ENCODE peak calls at places on chromosomes 12 and 14, in ten cellular contexts. Z, X, R, L, N, C, U, B, O and G are unnamed samples.

GRCh38 chr12:102513272-102513671 is 32.9 kb upstream of the IGF1 start:
- DNase-seq in U (no peak), Z (no peak), C (no peak), B (no peak), R (no peak), L (no peak), N (no peak), O (no peak), X (no peak), G (no peak)

GRCh38 chr12:43428088-43428600 is 123.9 kb downstream of the ADAMTS20 start:
- DNase-seq in C (no peak), U (no peak), N (no peak), Z (no peak), R (no peak), X (no peak), B (no peak), O (no peak), L (no peak), G (no peak)

GRCh38 chr12:98059659-98060343 is 455.6 kb upstream of the TMPO start:
- DNase-seq in Z (no peak), L (no peak), N (no peak), C (no peak), B (no peak), X (no peak), R (no peak), U (no peak), O (no peak), G (no peak)

GRCh38 chr14:54116972-54117371 is 160.3 kb upstream of the BMP4 start:
- DNase-seq in N (no peak), B (no peak), Z (peak), R (no peak), L (no peak), X (no peak), C (no peak), O (no peak), U (no peak), G (no peak)

GRCh38 chr14:29993148-29993547 is 65.5 kb upstream of the PRKD1 start:
- DNase-seq in O (no peak), R (no peak), Z (no peak), N (no peak), U (no peak), X (no peak), B (no peak), L (no peak), C (no peak), G (no peak)

GRCh38 chr14:97456958-97457357 is 659.8 kb downstream of the VRK1 start:
- DNase-seq in O (no peak), N (no peak), C (no peak), Z (no peak), B (no peak), R (no peak), X (no peak), U (no peak), L (no peak), G (no peak)

GRCh38 chr14:58299665-58300202 is 1.4 kb downstream of the ARID4A start:
- DNase-seq in R (no peak), C (peak), X (no peak), B (no peak), N (no peak), U (no peak), Z (no peak), L (no peak), O (no peak), G (peak)

GRCh38 chr12:56205445-56205844 is 16.2 kb upstream of the SMARCC2 start:
- DNase-seq in U (no peak), X (no peak), N (no peak), O (no peak), Z (no peak), C (no peak), L (no peak), R (no peak), B (no peak), G (peak)

GRCh38 chr12:97404549-97404948 is 58.1 kb upstream of the RMST start:
- DNase-seq in N (no peak), Z (peak), L (peak), C (peak), X (peak), O (no peak), R (peak), U (no peak), B (no peak), G (peak)

GRCh38 chr12:70948976-70949336 is 28.4 kb upstream of the PTPRR start:
- DNase-seq in O (no peak), L (no peak), N (no peak), B (no peak), U (no peak), C (no peak), X (no peak), R (no peak), Z (no peak), G (no peak)

GRCh38 chr12:68932701-68933563 is at the start of gene CPM:
- DNase-seq in R (peak), L (peak), U (peak), O (no peak), Z (peak), B (peak), X (no peak), N (peak), C (peak), G (peak)

GRCh38 chr14:68788275-68789001 is 4.4 kb downstream of the ZFP36L1 start:
- DNase-seq in O (no peak), Z (no peak), C (no peak), L (no peak), R (no peak), N (no peak), X (no peak), B (peak), U (no peak), G (no peak)

GRCh38 chr12:125549836-125550235 is 484.6 kb downstream of the AACS start:
- DNase-seq in U (no peak), C (peak), X (no peak), Z (no peak), R (no peak), L (no peak), B (no peak), N (no peak), O (peak), G (peak)
- TF ChIP-seq POLR2A in U (no peak), C (no peak), X (no peak), Z (no peak), R (no peak), L (no peak), B (no peak), N (no peak), O (no peak), G (no peak)

DNA sequence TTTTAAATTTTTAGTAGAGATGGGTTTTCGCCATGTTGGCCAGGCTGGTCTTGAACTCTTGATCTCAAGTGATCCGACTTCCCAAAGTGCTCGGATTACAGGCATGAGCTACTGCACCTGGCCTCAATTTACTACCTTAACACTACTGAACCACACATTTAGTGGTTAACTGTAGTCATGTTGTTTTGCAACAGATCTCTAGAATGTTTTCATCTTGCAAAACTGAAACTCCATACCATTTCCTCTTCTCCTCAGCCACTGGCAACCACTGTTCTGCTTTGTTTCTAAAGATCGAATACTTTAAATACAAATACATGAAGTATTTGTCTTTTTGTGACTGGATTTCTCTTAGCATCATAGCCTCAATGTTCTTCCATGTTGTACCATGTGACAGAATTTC is 15.4 kb upstream of the SMCO2 start:
- DNase-seq in O (no peak), R (no peak), X (no peak), U (no peak), Z (no peak), B (no peak), N (no peak), L (no peak), C (peak), G (no peak)
- TF ChIP-seq POLR2A in O (no peak), R (no peak), X (no peak), U (no peak), Z (no peak), B (no peak), N (no peak), L (no peak), C (no peak), G (no peak)

GRCh38 chr12:128813392-128813791 is 10.4 kb downstream of the SLC15A4 start:
- DNase-seq in N (no peak), C (no peak), O (no peak), L (peak), Z (no peak), X (no peak), U (no peak), R (no peak), B (no peak), G (no peak)

GRCh38 chr12:128810182-128811127 is 13.3 kb downstream of the SLC15A4 start:
- DNase-seq in X (no peak), C (no peak), B (no peak), R (no peak), U (no peak), L (peak), N (no peak), Z (no peak), O (no peak), G (no peak)

GRCh38 chr12:128813883-128814282 is 9.9 kb downstream of the SLC15A4 start:
- DNase-seq in X (no peak), L (peak), B (no peak), N (no peak), U (no peak), R (no peak), C (no peak), Z (no peak), O (no peak), G (no peak)

GRCh38 chr12:128814411-128815261 is 9.1 kb downstream of the SLC15A4 start:
- DNase-seq in N (no peak), C (no peak), U (no peak), B (no peak), L (peak), Z (no peak), X (no peak), R (no peak), O (no peak), G (no peak)

GRCh38 chr12:128811806-128812205 is 12.0 kb downstream of the SLC15A4 start:
- DNase-seq in N (no peak), O (no peak), R (no peak), Z (no peak), U (no peak), L (no peak), B (no peak), X (no peak), C (no peak), G (no peak)
- TF ChIP-seq POLR2A in N (no peak), O (no peak), R (no peak), Z (no peak), U (no peak), L (no peak), B (no peak), X (no peak), C (no peak), G (no peak)

DNA sequence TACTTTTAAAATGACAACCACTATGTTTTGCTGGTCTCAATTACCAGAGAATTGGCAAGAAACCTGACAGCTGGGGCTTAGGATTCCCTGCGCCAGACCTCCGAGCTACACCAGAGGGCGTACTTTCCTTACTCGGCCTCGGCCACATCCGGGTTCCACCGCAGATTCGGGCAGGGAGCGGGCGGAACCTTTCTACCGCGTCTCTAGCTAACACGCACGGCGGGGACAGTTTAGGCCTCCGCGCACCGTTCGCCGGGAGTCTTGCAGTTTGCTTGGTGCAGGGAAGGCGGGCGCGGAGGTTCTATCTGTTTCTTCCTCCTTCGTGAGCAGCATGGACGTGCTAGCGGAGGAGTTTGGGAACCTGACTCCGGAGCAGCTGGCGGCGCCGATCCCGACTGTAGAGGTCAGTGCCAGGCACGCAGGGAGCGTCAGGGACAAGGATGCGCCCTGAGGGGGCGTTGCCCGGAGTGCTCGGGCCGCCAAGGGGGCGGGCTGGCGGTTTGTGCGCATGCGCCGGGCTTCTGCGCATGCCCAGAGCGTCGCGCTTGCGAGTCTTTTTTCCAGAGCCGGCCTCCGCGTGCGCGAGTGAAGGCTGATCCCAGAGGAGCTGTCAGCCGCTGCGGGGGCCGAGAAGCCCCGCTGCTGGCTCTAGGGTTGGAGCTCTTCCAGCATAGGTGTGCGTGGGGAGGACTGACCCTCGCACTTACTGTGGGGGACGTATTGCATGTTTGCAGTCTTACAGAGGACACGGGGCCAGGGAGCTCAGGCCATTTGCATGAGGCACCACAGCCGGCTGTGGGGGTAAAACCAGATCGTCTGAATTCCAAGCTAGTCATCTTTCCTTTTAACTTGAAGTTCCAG is at the start of gene POLR3B:
- DNase-seq in N (peak), B (peak), O (peak), U (peak), R (peak), C (peak), X (peak), Z (peak), L (peak), G (peak)
- TF ChIP-seq POLR2A in N (no peak), B (peak), O (peak), U (peak), R (peak), C (peak), X (peak), Z (peak), L (peak), G (peak)

GRCh38 chr12:125186471-125187147 is 121.4 kb downstream of the AACS start:
- DNase-seq in B (no peak), U (no peak), O (no peak), C (no peak), R (no peak), X (peak), N (no peak), Z (no peak), L (no peak), G (no peak)

GRCh38 chr12:125187148-125187733 is 122.0 kb downstream of the AACS start:
- DNase-seq in Z (no peak), X (no peak), O (no peak), R (no peak), L (no peak), C (no peak), B (no peak), U (no peak), N (no peak), G (no peak)

GRCh38 chr12:125184213-125184952 is 119.1 kb downstream of the AACS start:
- DNase-seq in R (no peak), L (peak), X (no peak), O (no peak), B (no peak), Z (no peak), C (no peak), N (peak), U (no peak), G (peak)

GRCh38 chr12:125185311-125185739 is 120.1 kb downstream of the AACS start:
- DNase-seq in U (no peak), N (no peak), O (no peak), B (no peak), C (no peak), Z (no peak), R (no peak), L (no peak), X (no peak), G (no peak)

GRCh38 chr12:125185740-125186470 is 120.7 kb downstream of the AACS start:
- DNase-seq in B (peak), C (peak), O (no peak), U (peak), N (no peak), L (peak), X (peak), R (peak), Z (peak), G (peak)
- TF ChIP-seq POLR2A in B (no peak), C (no peak), O (no peak), U (no peak), N (no peak), L (no peak), X (peak), R (no peak), Z (no peak), G (no peak)

DNA sequence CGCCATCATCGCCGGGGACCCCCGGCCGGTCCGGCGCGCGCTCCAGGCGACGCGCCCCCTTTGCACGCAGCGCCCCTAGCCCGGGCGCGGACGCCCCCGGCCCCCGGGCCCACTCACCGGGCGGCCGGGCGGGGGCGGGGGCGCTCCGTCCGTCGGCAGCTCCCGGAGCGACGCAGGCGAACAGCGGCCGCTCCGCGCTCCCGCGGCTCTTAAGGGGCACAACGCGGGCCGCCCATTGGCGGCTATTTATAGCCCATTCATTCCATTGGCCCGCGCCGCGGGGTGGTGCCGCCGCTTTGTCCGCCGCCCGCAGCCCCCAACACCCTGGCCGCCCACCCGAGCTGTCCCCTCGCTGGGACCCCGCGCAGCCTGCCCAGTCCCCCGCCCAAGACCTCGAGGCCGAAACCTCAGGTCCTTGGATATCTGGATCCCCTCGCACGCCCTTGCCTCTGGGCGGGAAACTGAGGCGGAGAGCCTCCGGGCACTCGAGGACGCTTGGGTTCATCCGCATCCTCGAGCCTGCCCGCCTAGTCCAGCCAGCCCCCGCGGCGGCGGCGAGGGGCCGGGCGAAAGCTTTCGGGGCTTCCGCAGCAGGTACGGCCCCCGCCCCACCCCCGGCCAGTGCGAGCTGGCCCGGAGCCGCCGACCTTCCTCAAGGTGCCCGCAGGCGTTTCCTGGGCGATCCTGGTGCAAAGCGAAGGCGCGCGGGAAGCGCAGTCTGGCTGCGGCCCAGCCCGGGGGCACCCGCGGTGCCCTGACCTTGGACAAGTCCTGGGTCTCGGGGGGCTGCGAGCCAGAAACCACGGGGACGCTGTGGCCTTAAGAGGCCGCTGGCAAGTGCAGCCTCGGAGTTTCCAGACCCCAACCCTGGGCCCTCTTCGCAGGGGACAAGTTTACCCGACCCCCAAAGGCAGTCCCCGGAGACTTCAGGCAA is at the start of gene CKB:
- DNase-seq in U (peak), X (no peak), B (no peak), L (peak), C (no peak), O (no peak), Z (peak), N (peak), R (peak), G (peak)
- TF ChIP-seq POLR2A in U (peak), X (peak), B (no peak), L (no peak), C (no peak), O (peak), Z (peak), N (no peak), R (no peak), G (peak)

GRCh38 chr12:113965951-113966797 is at the start of gene RBM19:
- DNase-seq in X (peak), L (peak), U (peak), Z (peak), O (peak), B (peak), C (peak), N (peak), R (peak), G (peak)
- TF ChIP-seq POLR2A in X (peak), L (peak), U (peak), Z (peak), O (peak), B (peak), C (peak), N (no peak), R (peak), G (peak)

DNA sequence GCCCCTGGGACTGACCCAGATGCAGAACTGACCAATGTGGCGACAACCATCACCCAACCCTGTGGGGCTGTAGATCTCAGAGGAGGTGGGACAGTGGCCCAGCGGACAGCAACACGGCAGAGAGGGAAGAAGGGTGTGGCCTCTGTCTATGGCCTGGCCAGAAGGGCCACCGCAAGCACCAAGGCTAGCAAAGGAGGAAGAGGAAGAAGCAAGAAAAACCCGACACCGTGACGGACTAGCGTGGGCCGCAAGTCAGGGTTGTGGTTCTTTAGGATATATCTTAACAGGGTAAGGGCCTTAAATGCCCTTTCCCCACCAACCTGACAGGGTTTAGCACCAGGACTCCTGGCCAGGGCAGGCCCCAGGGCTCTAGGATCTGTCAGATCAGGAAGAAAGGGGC is 71.1 kb downstream of the ITPK1 start:
- DNase-seq in C (no peak), N (no peak), Z (no peak), O (no peak), X (no peak), L (no peak), R (no peak), B (no peak), U (no peak), G (no peak)
- TF ChIP-seq POLR2A in C (no peak), N (no peak), Z (no peak), O (no peak), X (no peak), L (no peak), R (no peak), B (no peak), U (no peak), G (no peak)

DNA sequence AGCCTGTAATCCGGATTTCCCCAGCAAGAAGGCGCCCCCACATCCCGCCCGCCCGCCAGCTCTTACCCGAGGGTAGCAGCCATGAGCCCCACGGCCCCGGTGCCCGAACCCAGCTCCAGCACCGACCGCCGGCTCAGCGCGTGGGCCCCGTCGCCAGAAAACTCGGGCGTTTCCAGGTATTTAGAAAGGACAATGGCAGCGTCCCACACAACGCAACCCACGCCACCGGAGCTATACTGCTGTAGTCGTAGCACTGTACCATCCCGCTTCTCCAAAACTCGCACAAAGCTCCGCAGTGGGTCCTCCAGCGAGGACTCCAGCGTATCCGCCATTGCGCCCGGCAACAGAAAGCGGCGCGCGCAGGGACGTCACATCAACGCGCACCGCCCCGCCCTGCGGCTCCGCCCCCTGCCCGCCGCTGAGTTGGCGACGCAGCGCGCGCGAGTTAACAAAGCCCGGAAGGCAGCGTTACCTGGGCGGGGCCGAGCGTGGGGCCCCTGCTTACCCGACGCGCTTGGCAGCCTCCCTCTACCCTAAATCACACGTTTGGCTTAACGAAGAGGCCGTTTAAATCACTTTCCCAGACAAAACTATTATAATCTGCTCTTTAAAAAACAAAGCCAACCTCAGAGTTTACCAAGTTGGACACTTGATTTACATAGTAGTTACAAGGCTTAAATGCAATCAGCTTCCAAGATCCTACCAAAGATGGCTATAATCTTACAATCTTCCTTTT is at the start of gene VCPKMT:
- DNase-seq in C (peak), L (peak), O (peak), B (peak), R (peak), X (peak), N (peak), Z (peak), U (peak), G (peak)
- TF ChIP-seq POLR2A in C (peak), L (peak), O (peak), B (peak), R (peak), X (peak), N (no peak), Z (peak), U (peak), G (peak)